ENCODE peak calls at places on chromosomes 11 and 22, in four cellular contexts. One of them, this sample, is unnamed.

GRCh38 chr11:67303132-67303988 is at the start of gene SSH3:
- DNase-seq in GM12878: no peak
- DNase-seq in HepG2: peak; percentile 56
- DNase-seq in SK-N-SH: peak; percentile 89
- DNase-seq in this sample: no peak

GRCh38 chr11:26021026-26021425 is 310.9 kb upstream of the ANO3 start:
- DNase-seq in HepG2: no peak
- DNase-seq in GM12878: no peak
- DNase-seq in SK-N-SH: no peak
- DNase-seq in this sample: no peak

GRCh38 chr11:126391970-126392637 is 36.6 kb downstream of the ST3GAL4 start:
- DNase-seq in HepG2: peak; percentile 15
- DNase-seq in GM12878: peak; percentile 35
- DNase-seq in SK-N-SH: no peak
- DNase-seq in this sample: peak; percentile 50

GRCh38 chr11:124799384-124800225 is 601 bp downstream of the MSANTD2 start:
- DNase-seq in GM12878: no peak
- DNase-seq in SK-N-SH: peak; percentile 82
- DNase-seq in HepG2: no peak
- DNase-seq in this sample: peak; percentile 54

GRCh38 chr11:102306048-102306575 is 11.2 kb upstream of the BIRC3 start:
- DNase-seq in SK-N-SH: peak; percentile 33
- DNase-seq in GM12878: no peak
- DNase-seq in HepG2: no peak
- DNase-seq in this sample: no peak

GRCh38 chr11:115501895-115502589 is 2.2 kb downstream of the CADM1 start:
- DNase-seq in GM12878: peak; percentile 20
- DNase-seq in SK-N-SH: peak; percentile 42
- DNase-seq in HepG2: peak; percentile 37
- DNase-seq in this sample: no peak

GRCh38 chr11:71103266-71103665 is 149.1 kb downstream of the SHANK2 start:
- DNase-seq in GM12878: no peak
- DNase-seq in SK-N-SH: no peak
- DNase-seq in HepG2: no peak
- DNase-seq in this sample: no peak

GRCh38 chr11:111663820-111664219 is 61.6 kb downstream of the SIK2 start:
- DNase-seq in GM12878: no peak
- DNase-seq in HepG2: no peak
- DNase-seq in SK-N-SH: no peak
- DNase-seq in this sample: peak; percentile 9

GRCh38 chr22:24460418-24461089 is 33.2 kb downstream of the ADORA2A start:
- DNase-seq in GM12878: peak; percentile 42
- DNase-seq in SK-N-SH: no peak
- DNase-seq in HepG2: peak; percentile 28
- DNase-seq in this sample: no peak

GRCh38 chr22:24467340-24467739 is 27.8 kb upstream of the UPB1 start:
- DNase-seq in SK-N-SH: no peak
- DNase-seq in GM12878: no peak
- DNase-seq in HepG2: no peak
- DNase-seq in this sample: no peak

GRCh38 chr22:24465975-24466374 is 29.2 kb upstream of the UPB1 start:
- DNase-seq in HepG2: no peak
- DNase-seq in GM12878: no peak
- DNase-seq in SK-N-SH: no peak
- DNase-seq in this sample: no peak

GRCh38 chr22:24466831-24467249 is 28.3 kb upstream of the UPB1 start:
- DNase-seq in SK-N-SH: no peak
- DNase-seq in GM12878: no peak
- DNase-seq in HepG2: no peak
- DNase-seq in this sample: peak; percentile 27

GRCh38 chr22:24465566-24465965 is 29.6 kb upstream of the UPB1 start:
- DNase-seq in HepG2: peak; percentile 24
- DNase-seq in GM12878: no peak
- DNase-seq in SK-N-SH: no peak
- DNase-seq in this sample: no peak
- H2AFZ ChIP-seq in HepG2: no peak overlapping the region
- H2AFZ ChIP-seq in GM12878: no peak overlapping the region
- H2AFZ ChIP-seq in SK-N-SH: peak overlapping the region; percentile 66
- H2AFZ ChIP-seq in this sample: peak overlapping the region; percentile 49

GRCh38 chr11:132646890-132647289 is 885.4 kb downstream of the OPCML start:
- DNase-seq in SK-N-SH: no peak
- DNase-seq in HepG2: no peak
- DNase-seq in GM12878: no peak
- DNase-seq in this sample: no peak
- TF ChIP-seq FOXM1 in SK-N-SH: no peak
- TF ChIP-seq FOXM1 in HepG2: no peak
- TF ChIP-seq FOXM1 in GM12878: no peak
- TF ChIP-seq FOXM1 in this sample: no peak

GRCh38 chr11:12767022-12767421 is 92.8 kb downstream of the TEAD1 start:
- DNase-seq in GM12878: no peak
- DNase-seq in SK-N-SH: no peak
- DNase-seq in HepG2: no peak
- DNase-seq in this sample: no peak

GRCh38 chr11:12769834-12770345 is 95.7 kb downstream of the TEAD1 start:
- DNase-seq in SK-N-SH: no peak
- DNase-seq in HepG2: no peak
- DNase-seq in GM12878: no peak
- DNase-seq in this sample: no peak

GRCh38 chr11:12767577-12767976 is 93.4 kb downstream of the TEAD1 start:
- DNase-seq in GM12878: no peak
- DNase-seq in SK-N-SH: no peak
- DNase-seq in HepG2: no peak
- DNase-seq in this sample: no peak

GRCh38 chr11:12770435-12770834 is 96.2 kb downstream of the TEAD1 start:
- DNase-seq in HepG2: no peak
- DNase-seq in SK-N-SH: no peak
- DNase-seq in GM12878: no peak
- DNase-seq in this sample: no peak

DNA sequence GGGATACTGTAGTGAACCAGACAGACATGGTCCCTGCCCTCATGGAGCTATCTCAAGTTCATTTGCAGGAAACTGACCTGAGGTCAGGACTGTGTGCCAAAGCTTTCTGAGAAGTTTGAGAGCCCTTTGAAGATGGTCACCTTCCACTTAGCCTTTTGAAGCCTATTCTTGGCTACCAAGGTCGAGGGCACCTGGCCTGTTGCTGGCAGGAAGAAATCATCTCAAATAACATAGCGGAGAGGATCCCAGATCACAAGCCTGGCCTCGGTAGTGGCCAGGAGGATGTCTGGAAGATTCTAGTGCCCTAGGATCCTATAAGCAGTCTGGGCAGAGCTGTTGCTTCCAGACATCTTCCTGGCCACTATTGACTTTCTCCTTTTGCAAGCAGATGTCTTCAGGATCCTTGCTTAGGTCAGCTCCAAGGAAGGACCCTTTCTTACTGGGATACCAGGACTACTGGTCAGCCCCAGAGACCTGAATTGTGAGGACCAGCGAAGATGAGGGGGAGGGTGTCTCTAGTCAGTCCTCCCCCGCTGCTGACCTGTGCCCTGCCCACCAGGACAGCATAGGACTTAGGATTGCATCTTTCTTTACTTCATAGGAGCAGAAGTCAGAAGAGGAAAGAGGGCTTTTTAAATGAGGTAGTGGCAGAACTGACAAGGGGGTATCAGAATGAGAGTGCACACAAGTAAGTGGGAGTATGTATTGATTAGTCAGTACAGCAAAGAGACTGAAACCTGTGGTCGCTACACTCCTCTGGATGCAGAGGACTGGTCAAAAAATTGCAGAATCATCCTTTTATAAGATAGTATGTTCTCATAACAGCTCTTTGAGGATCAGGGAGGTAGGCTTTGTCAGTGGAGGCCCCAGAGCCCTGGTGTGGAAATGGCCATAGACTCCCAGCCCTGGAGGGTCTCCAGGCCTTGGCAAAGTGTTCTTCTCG is 94.8 kb downstream of the TEAD1 start:
- DNase-seq in SK-N-SH: no peak
- DNase-seq in HepG2: no peak
- DNase-seq in GM12878: no peak
- DNase-seq in this sample: peak; percentile 20
- H2AFZ ChIP-seq in SK-N-SH: no peak overlapping the region
- H2AFZ ChIP-seq in HepG2: no peak overlapping the region
- H2AFZ ChIP-seq in GM12878: no peak overlapping the region
- H2AFZ ChIP-seq in this sample: peak overlapping the region; percentile 22

GRCh38 chr11:129766858-129767604 is 48.6 kb upstream of the TMEM45B start:
- DNase-seq in SK-N-SH: peak; percentile 29
- DNase-seq in GM12878: no peak
- DNase-seq in HepG2: peak; percentile 52
- DNase-seq in this sample: peak; percentile 51
- TF ChIP-seq FOXM1 in SK-N-SH: no peak
- TF ChIP-seq FOXM1 in GM12878: no peak
- TF ChIP-seq FOXM1 in HepG2: no peak
- TF ChIP-seq FOXM1 in this sample: no peak

DNA sequence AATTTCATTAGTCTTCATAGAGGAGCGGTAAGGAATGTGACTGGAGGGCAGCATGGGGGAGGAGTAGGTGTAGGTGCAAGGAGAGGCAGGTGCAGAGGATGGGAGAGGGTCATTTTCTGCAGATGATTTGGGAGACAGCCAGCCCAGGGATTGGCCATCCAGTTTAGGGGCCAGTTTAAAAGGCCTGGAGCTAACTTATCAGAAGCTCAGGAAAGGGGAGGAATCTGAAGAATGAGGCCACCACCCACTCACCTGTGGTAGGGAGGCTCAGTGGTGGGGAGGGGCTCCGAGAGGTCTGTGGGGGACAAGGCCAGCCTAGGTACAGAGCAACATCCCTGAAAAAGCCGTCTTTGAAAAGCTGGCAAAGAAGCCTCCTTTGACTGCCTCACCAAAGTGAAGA is 110.8 kb upstream of the TMEM45B start:
- DNase-seq in SK-N-SH: no peak
- DNase-seq in GM12878: no peak
- DNase-seq in HepG2: no peak
- DNase-seq in this sample: no peak
- H2AFZ ChIP-seq in SK-N-SH: no peak overlapping the region
- H2AFZ ChIP-seq in GM12878: no peak overlapping the region
- H2AFZ ChIP-seq in HepG2: no peak overlapping the region
- H2AFZ ChIP-seq in this sample: no peak overlapping the region

GRCh38 chr22:18965526-18966421 is 29.7 kb upstream of the PRODH start:
- DNase-seq in GM12878: no peak
- DNase-seq in SK-N-SH: no peak
- DNase-seq in HepG2: no peak
- DNase-seq in this sample: no peak

GRCh38 chr22:18970180-18970947 is 34.3 kb upstream of the PRODH start:
- DNase-seq in HepG2: no peak
- DNase-seq in SK-N-SH: peak; percentile 85
- DNase-seq in GM12878: no peak
- DNase-seq in this sample: peak; percentile 38

GRCh38 chr22:18970948-18971315 is 34.8 kb upstream of the PRODH start:
- DNase-seq in GM12878: no peak
- DNase-seq in SK-N-SH: peak; percentile 65
- DNase-seq in HepG2: no peak
- DNase-seq in this sample: no peak

GRCh38 chr22:18966748-18967147 is 30.7 kb upstream of the PRODH start:
- DNase-seq in SK-N-SH: no peak
- DNase-seq in HepG2: no peak
- DNase-seq in GM12878: no peak
- DNase-seq in this sample: no peak

GRCh38 chr22:18968011-18968749 is 32.1 kb upstream of the PRODH start:
- DNase-seq in GM12878: no peak
- DNase-seq in SK-N-SH: no peak
- DNase-seq in HepG2: no peak
- DNase-seq in this sample: peak; percentile 88
- TF ChIP-seq FOXM1 in GM12878: no peak
- TF ChIP-seq FOXM1 in SK-N-SH: no peak
- TF ChIP-seq FOXM1 in HepG2: no peak
- TF ChIP-seq FOXM1 in this sample: no peak

This sample was measured in K562.